ENCODE peak calls at places on chromosomes 13 and 19, in seven cellular contexts. One of them, this sample, is unnamed.

GRCh38 chr19:31338069-31338767 is 11.0 kb downstream of the TSHZ3 start:
- DNase-seq in heart right ventricle: peak; percentile 68
- DNase-seq in CD4-positive, alpha-beta memory T cell: no peak
- DNase-seq in uterus: peak; percentile 79
- DNase-seq in brain microvascular endothelial cell: peak; percentile 66
- DNase-seq in CD4-positive, CD25-positive, alpha-beta regulatory T cell: peak; percentile 10
- DNase-seq in psoas muscle: peak; percentile 72
- DNase-seq in this sample: no peak

GRCh38 chr13:43792456-43792855 is 5.7 kb upstream of the ENOX1 start:
- DNase-seq in heart right ventricle: no peak
- DNase-seq in CD4-positive, CD25-positive, alpha-beta regulatory T cell: no peak
- DNase-seq in brain microvascular endothelial cell: no peak
- DNase-seq in psoas muscle: no peak
- DNase-seq in uterus: no peak
- DNase-seq in CD4-positive, alpha-beta memory T cell: no peak
- DNase-seq in this sample: no peak

GRCh38 chr13:92806215-92806614 is 420.4 kb upstream of the GPC6 start:
- DNase-seq in heart right ventricle: no peak
- DNase-seq in CD4-positive, alpha-beta memory T cell: peak; percentile 3
- DNase-seq in CD4-positive, CD25-positive, alpha-beta regulatory T cell: no peak
- DNase-seq in brain microvascular endothelial cell: no peak
- DNase-seq in uterus: no peak
- DNase-seq in psoas muscle: no peak
- DNase-seq in this sample: no peak

GRCh38 chr13:110640591-110641029 is 25.3 kb downstream of the NAXD start:
- DNase-seq in brain microvascular endothelial cell: peak; percentile 17
- DNase-seq in heart right ventricle: peak; percentile 56
- DNase-seq in uterus: no peak
- DNase-seq in CD4-positive, CD25-positive, alpha-beta regulatory T cell: no peak
- DNase-seq in CD4-positive, alpha-beta memory T cell: no peak
- DNase-seq in psoas muscle: peak; percentile 73
- DNase-seq in this sample: peak; percentile 68

GRCh38 chr19:38250428-38250820 is 5.8 kb downstream of the PPP1R14A start:
- DNase-seq in psoas muscle: no peak
- DNase-seq in uterus: no peak
- DNase-seq in CD4-positive, CD25-positive, alpha-beta regulatory T cell: no peak
- DNase-seq in heart right ventricle: no peak
- DNase-seq in brain microvascular endothelial cell: no peak
- DNase-seq in CD4-positive, alpha-beta memory T cell: no peak
- DNase-seq in this sample: no peak

GRCh38 chr19:50333737-50334617 is 4.8 kb upstream of the KCNC3 start:
- DNase-seq in uterus: peak; percentile 27
- DNase-seq in CD4-positive, alpha-beta memory T cell: no peak
- DNase-seq in psoas muscle: peak; percentile 90
- DNase-seq in brain microvascular endothelial cell: no peak
- DNase-seq in heart right ventricle: peak; percentile 63
- DNase-seq in CD4-positive, CD25-positive, alpha-beta regulatory T cell: no peak
- DNase-seq in this sample: peak; percentile 92

GRCh38 chr19:12090807-12091206 is 26.3 kb downstream of the ZNF844 start:
- DNase-seq in CD4-positive, alpha-beta memory T cell: peak; percentile 43
- DNase-seq in CD4-positive, CD25-positive, alpha-beta regulatory T cell: peak; percentile 39
- DNase-seq in brain microvascular endothelial cell: peak; percentile 11
- DNase-seq in psoas muscle: peak; percentile 71
- DNase-seq in uterus: peak; percentile 52
- DNase-seq in heart right ventricle: peak; percentile 70
- DNase-seq in this sample: peak; percentile 85

GRCh38 chr19:4115050-4115817 is 8.7 kb downstream of the MAP2K2 start:
- DNase-seq in CD4-positive, CD25-positive, alpha-beta regulatory T cell: peak; percentile 79
- DNase-seq in psoas muscle: no peak
- DNase-seq in heart right ventricle: peak; percentile 48
- DNase-seq in uterus: no peak
- DNase-seq in CD4-positive, alpha-beta memory T cell: peak; percentile 77
- DNase-seq in brain microvascular endothelial cell: no peak
- DNase-seq in this sample: peak; percentile 92

GRCh38 chr19:29076963-29077362 is 136.0 kb downstream of the UQCRFS1 start:
- DNase-seq in brain microvascular endothelial cell: no peak
- DNase-seq in CD4-positive, CD25-positive, alpha-beta regulatory T cell: no peak
- DNase-seq in heart right ventricle: no peak
- DNase-seq in psoas muscle: no peak
- DNase-seq in CD4-positive, alpha-beta memory T cell: no peak
- DNase-seq in uterus: no peak
- DNase-seq in this sample: no peak

GRCh38 chr19:2246801-2247361 is 2.2 kb upstream of the AMH start:
- DNase-seq in brain microvascular endothelial cell: peak; percentile 45
- DNase-seq in psoas muscle: peak; percentile 91
- DNase-seq in CD4-positive, CD25-positive, alpha-beta regulatory T cell: no peak
- DNase-seq in CD4-positive, alpha-beta memory T cell: no peak
- DNase-seq in uterus: no peak
- DNase-seq in heart right ventricle: peak; percentile 51
- DNase-seq in this sample: no peak

GRCh38 chr19:10431254-10431942 is 11.1 kb downstream of the PDE4A start:
- DNase-seq in brain microvascular endothelial cell: no peak
- DNase-seq in CD4-positive, CD25-positive, alpha-beta regulatory T cell: peak; percentile 29
- DNase-seq in CD4-positive, alpha-beta memory T cell: no peak
- DNase-seq in heart right ventricle: no peak
- DNase-seq in uterus: no peak
- DNase-seq in psoas muscle: peak; percentile 59
- DNase-seq in this sample: no peak

GRCh38 chr19:10431943-10432735 is 11.8 kb downstream of the PDE4A start:
- DNase-seq in CD4-positive, CD25-positive, alpha-beta regulatory T cell: peak; percentile 63
- DNase-seq in CD4-positive, alpha-beta memory T cell: peak; percentile 64
- DNase-seq in heart right ventricle: peak; percentile 77
- DNase-seq in psoas muscle: peak; percentile 86
- DNase-seq in uterus: no peak
- DNase-seq in brain microvascular endothelial cell: no peak
- DNase-seq in this sample: peak; percentile 92

GRCh38 chr19:10433131-10433536 is 12.8 kb downstream of the PDE4A start:
- DNase-seq in brain microvascular endothelial cell: no peak
- DNase-seq in CD4-positive, alpha-beta memory T cell: no peak
- DNase-seq in psoas muscle: peak; percentile 62
- DNase-seq in uterus: no peak
- DNase-seq in CD4-positive, CD25-positive, alpha-beta regulatory T cell: no peak
- DNase-seq in heart right ventricle: no peak
- DNase-seq in this sample: no peak

GRCh38 chr19:10430505-10431253 is 10.3 kb downstream of the PDE4A start:
- DNase-seq in uterus: peak; percentile 38
- DNase-seq in heart right ventricle: peak; percentile 40
- DNase-seq in brain microvascular endothelial cell: no peak
- DNase-seq in CD4-positive, alpha-beta memory T cell: no peak
- DNase-seq in psoas muscle: peak; percentile 81
- DNase-seq in CD4-positive, CD25-positive, alpha-beta regulatory T cell: no peak
- DNase-seq in this sample: peak; percentile 85

GRCh38 chr19:10432736-10433130 is 12.4 kb downstream of the PDE4A start:
- DNase-seq in heart right ventricle: no peak
- DNase-seq in psoas muscle: peak; percentile 81
- DNase-seq in CD4-positive, alpha-beta memory T cell: no peak
- DNase-seq in brain microvascular endothelial cell: no peak
- DNase-seq in CD4-positive, CD25-positive, alpha-beta regulatory T cell: no peak
- DNase-seq in uterus: no peak
- DNase-seq in this sample: no peak
- H3K27ac ChIP-seq in heart right ventricle: peak overlapping the region; percentile 68
- H3K27ac ChIP-seq in psoas muscle: peak overlapping the region; percentile 90
- H3K27ac ChIP-seq in CD4-positive, alpha-beta memory T cell: peak overlapping the region; percentile 50
- H3K27ac ChIP-seq in brain microvascular endothelial cell: no peak overlapping the region
- H3K27ac ChIP-seq in CD4-positive, CD25-positive, alpha-beta regulatory T cell: peak overlapping the region; percentile 83
- H3K27ac ChIP-seq in uterus: no peak overlapping the region
- H3K27ac ChIP-seq in this sample: no peak overlapping the region

DNA sequence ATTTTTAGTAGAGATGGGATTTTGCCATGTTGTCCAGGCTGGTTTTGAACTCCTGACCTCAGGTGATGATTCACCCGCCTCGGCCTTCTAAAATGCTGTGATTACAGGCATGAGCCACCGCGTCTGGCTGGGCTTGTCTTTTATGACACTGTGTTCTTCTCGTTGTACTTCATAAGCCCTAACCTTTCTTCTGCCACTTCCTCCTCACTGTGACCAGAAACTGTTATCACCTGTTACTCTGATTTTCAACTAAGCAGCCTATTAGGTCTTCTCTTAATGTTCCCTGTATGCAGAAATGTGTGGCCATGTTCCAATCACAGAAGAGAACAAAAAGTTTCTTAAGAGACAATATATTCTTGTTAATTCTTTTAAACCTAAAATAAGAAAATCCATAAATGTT is 16.4 kb downstream of the ZNF790 start:
- DNase-seq in CD4-positive, alpha-beta memory T cell: no peak
- DNase-seq in psoas muscle: no peak
- DNase-seq in uterus: no peak
- DNase-seq in CD4-positive, CD25-positive, alpha-beta regulatory T cell: no peak
- DNase-seq in brain microvascular endothelial cell: no peak
- DNase-seq in heart right ventricle: no peak
- DNase-seq in this sample: no peak
- H3K36me3 ChIP-seq in CD4-positive, alpha-beta memory T cell: peaks cover 12% of the 10 kb centered on the region
- H3K36me3 ChIP-seq in psoas muscle: peaks cover 33% of the 10 kb centered on the region
- H3K36me3 ChIP-seq in uterus: no peaks in the 10 kb centered on the region
- H3K36me3 ChIP-seq in CD4-positive, CD25-positive, alpha-beta regulatory T cell: peaks cover 55% of the 10 kb centered on the region
- H3K36me3 ChIP-seq in brain microvascular endothelial cell: peaks cover 57% of the 10 kb centered on the region
- H3K36me3 ChIP-seq in heart right ventricle: peaks cover 100% of the 10 kb centered on the region
- H3K36me3 ChIP-seq in this sample: peaks cover 100% of the 10 kb centered on the region

DNA sequence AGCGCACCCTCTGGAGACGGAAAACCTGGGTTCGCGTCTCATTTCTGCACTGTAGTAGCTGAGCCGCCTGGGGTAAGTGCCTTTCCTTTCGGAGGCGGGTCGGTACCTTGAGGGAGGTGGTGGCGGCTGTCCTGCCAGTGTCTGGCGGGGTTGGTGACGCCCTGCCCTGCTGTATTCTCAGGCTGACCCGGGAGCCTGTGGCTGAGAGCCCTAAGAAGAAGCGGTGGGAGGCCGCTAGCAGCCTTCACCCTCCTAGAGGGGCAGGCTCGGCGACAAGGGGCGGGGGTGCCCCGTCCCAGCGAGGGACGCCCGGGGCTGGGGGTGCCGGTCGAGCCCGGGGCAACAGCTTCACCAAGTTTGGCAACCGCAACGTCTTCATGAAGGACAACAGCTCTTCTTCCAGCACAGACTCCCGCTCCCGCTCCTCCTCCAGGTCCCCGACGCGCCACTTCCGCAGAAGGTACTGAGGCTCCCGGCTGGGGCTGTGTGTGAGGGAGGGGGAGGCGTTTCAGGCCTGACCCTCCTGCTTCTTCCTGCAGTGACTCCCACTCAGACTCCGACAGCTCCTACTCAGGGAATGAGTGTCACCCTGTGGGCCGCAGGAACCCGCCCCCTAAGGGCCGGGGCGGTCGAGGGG is 6.9 kb downstream of the LENG8 start:
- DNase-seq in heart right ventricle: no peak
- DNase-seq in psoas muscle: peak; percentile 45
- DNase-seq in brain microvascular endothelial cell: no peak
- DNase-seq in uterus: no peak
- DNase-seq in CD4-positive, alpha-beta memory T cell: no peak
- DNase-seq in CD4-positive, CD25-positive, alpha-beta regulatory T cell: no peak
- DNase-seq in this sample: no peak
- H3K27me3 ChIP-seq in heart right ventricle: no peaks in the 10 kb centered on the region
- H3K27me3 ChIP-seq in psoas muscle: no peaks in the 10 kb centered on the region
- H3K27me3 ChIP-seq in brain microvascular endothelial cell: no peaks in the 10 kb centered on the region
- H3K27me3 ChIP-seq in uterus: no peaks in the 10 kb centered on the region
- H3K27me3 ChIP-seq in CD4-positive, alpha-beta memory T cell: no peaks in the 10 kb centered on the region
- H3K27me3 ChIP-seq in CD4-positive, CD25-positive, alpha-beta regulatory T cell: no peaks in the 10 kb centered on the region
- H3K27me3 ChIP-seq in this sample: no peaks in the 10 kb centered on the region

GRCh38 chr13:24071016-24071415 is 89.5 kb upstream of the SPATA13 start:
- DNase-seq in heart right ventricle: no peak
- DNase-seq in psoas muscle: no peak
- DNase-seq in CD4-positive, alpha-beta memory T cell: no peak
- DNase-seq in uterus: no peak
- DNase-seq in CD4-positive, CD25-positive, alpha-beta regulatory T cell: no peak
- DNase-seq in brain microvascular endothelial cell: no peak
- DNase-seq in this sample: no peak
- H3K27ac ChIP-seq in heart right ventricle: peak overlapping the region; percentile 33
- H3K27ac ChIP-seq in psoas muscle: no peak overlapping the region
- H3K27ac ChIP-seq in CD4-positive, alpha-beta memory T cell: no peak overlapping the region
- H3K27ac ChIP-seq in uterus: peak overlapping the region; percentile 65
- H3K27ac ChIP-seq in CD4-positive, CD25-positive, alpha-beta regulatory T cell: no peak overlapping the region
- H3K27ac ChIP-seq in brain microvascular endothelial cell: no peak overlapping the region
- H3K27ac ChIP-seq in this sample: no peak overlapping the region

DNA sequence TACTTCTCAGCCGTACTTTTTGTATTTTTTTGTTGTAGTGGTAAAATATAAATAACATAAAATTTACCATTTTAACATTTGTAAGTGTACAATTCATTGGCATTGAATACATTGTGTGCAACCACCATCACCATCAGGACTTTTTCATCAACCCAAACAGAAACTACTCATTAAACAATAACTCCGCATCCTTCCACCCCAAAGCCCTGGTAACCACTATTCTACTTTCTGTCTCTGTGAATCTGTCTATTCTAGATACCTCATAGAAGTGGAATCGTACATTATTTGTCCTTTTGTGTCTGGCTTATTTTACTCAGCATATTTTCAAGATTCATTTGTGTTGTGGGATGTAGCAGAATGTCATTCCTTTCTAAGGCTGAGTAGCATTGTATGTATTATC is 38.5 kb downstream of the USPL1 start:
- DNase-seq in CD4-positive, CD25-positive, alpha-beta regulatory T cell: no peak
- DNase-seq in uterus: no peak
- DNase-seq in heart right ventricle: no peak
- DNase-seq in psoas muscle: no peak
- DNase-seq in brain microvascular endothelial cell: no peak
- DNase-seq in CD4-positive, alpha-beta memory T cell: no peak
- DNase-seq in this sample: no peak
- H3K36me3 ChIP-seq in CD4-positive, CD25-positive, alpha-beta regulatory T cell: peaks cover 48% of the 10 kb centered on the region
- H3K36me3 ChIP-seq in uterus: no peaks in the 10 kb centered on the region
- H3K36me3 ChIP-seq in heart right ventricle: peaks cover 85% of the 10 kb centered on the region
- H3K36me3 ChIP-seq in psoas muscle: peaks cover 3% of the 10 kb centered on the region
- H3K36me3 ChIP-seq in brain microvascular endothelial cell: peaks cover 44% of the 10 kb centered on the region
- H3K36me3 ChIP-seq in CD4-positive, alpha-beta memory T cell: peaks cover 26% of the 10 kb centered on the region
- H3K36me3 ChIP-seq in this sample: peaks cover 88% of the 10 kb centered on the region